ENCODE peak calls at places on chromosome 11, in nine cellular contexts. B is pancreas, D is bronchial epithelial cell, A is CD14-positive monocyte, Z is B cell, P is Calu3, L is astrocyte of the spinal cord, W is fibroblast of villous mesenchyme, Y is GM12865. N is an unnamed sample.

GRCh38 chr11:33778682-33779081 is 4.4 kb upstream of the FBXO3 start:
- DNase-seq in Z (no peak), B (no peak), P (no peak), A (no peak), D (no peak), W (peak; percentile 13), L (peak; percentile 84), Y (no peak), N (no peak)

GRCh38 chr11:41189711-41190477 is 269.6 kb downstream of the LRRC4C start:
- DNase-seq in P (no peak), D (no peak), B (no peak), W (no peak), Y (no peak), A (no peak), L (no peak), Z (no peak), N (no peak)

GRCh38 chr11:47466201-47466600 is 17.3 kb upstream of the RAPSN start:
- DNase-seq in Z (no peak), P (no peak), L (peak; percentile 45), W (no peak), Y (no peak), B (no peak), A (no peak), D (no peak), N (no peak)

GRCh38 chr11:130772266-130773227 is 143.7 kb downstream of the SNX19 start:
- DNase-seq in W (peak; percentile 99), D (peak; percentile 86), L (peak; percentile 97), A (no peak), B (no peak), Z (no peak), Y (peak; percentile 25), P (peak; percentile 3), N (no peak)

GRCh38 chr11:34558211-34558610 is 44.6 kb upstream of the ELF5 start:
- DNase-seq in B (no peak), P (no peak), Z (no peak), L (peak; percentile 17), Y (no peak), D (peak; percentile 75), A (no peak), W (no peak), N (no peak)

GRCh38 chr11:66020618-66021357 is 5.5 kb downstream of the CATSPER1 start:
- DNase-seq in D (peak; percentile 67), B (no peak), W (peak; percentile 76), P (peak; percentile 82), A (peak; percentile 94), Y (no peak), Z (no peak), L (peak; percentile 70), N (no peak)

GRCh38 chr11:29019960-29020683 is 911.9 kb downstream of the METTL15 start:
- DNase-seq in A (no peak), L (peak; percentile 53), Z (no peak), P (peak; percentile 38), W (peak; percentile 70), B (no peak), Y (no peak), D (peak; percentile 50), N (peak; percentile 17)

GRCh38 chr11:63547076-63547475 is 10.5 kb downstream of the PLAAT4 start:
- DNase-seq in W (no peak), Z (no peak), P (no peak), B (no peak), L (no peak), A (no peak), Y (no peak), D (no peak), N (no peak)

GRCh38 chr11:71189768-71190315 is 62.5 kb downstream of the SHANK2 start:
- DNase-seq in L (no peak), P (no peak), Y (no peak), Z (no peak), W (no peak), A (no peak), B (no peak), D (no peak), N (no peak)

GRCh38 chr11:593347-593746 is 17.1 kb downstream of the PHRF1 start:
- DNase-seq in W (no peak), P (no peak), B (no peak), A (no peak), Z (no peak), D (no peak), Y (no peak), L (no peak), N (no peak)

GRCh38 chr11:126862664-126863247 is 137.8 kb downstream of the KIRREL3 start:
- DNase-seq in L (no peak), B (no peak), Y (peak; percentile 51), W (no peak), A (no peak), P (no peak), D (no peak), Z (no peak), N (no peak)

GRCh38 chr11:73012121-73012863 is 129.8 kb downstream of the FCHSD2 start:
- DNase-seq in P (no peak), L (peak; percentile 38), D (peak; percentile 39), Y (no peak), B (no peak), W (no peak), A (no peak), Z (no peak), N (no peak)

GRCh38 chr11:71269603-71270511 is 17.5 kb upstream of the SHANK2 start:
- DNase-seq in Y (no peak), B (no peak), D (no peak), P (no peak), L (peak; percentile 16), Z (no peak), A (no peak), W (no peak), N (no peak)

GRCh38 chr11:26930518-26931247 is 63.2 kb upstream of the FIBIN start:
- DNase-seq in W (peak; percentile 83), Y (no peak), Z (no peak), B (no peak), A (no peak), L (peak; percentile 58), P (no peak), D (no peak), N (no peak)

GRCh38 chr11:75432911-75433321 is at the start of gene KLHL35:
- DNase-seq in D (no peak), Z (no peak), W (no peak), L (no peak), Y (no peak), B (no peak), A (no peak), P (no peak), N (peak; percentile 47)

GRCh38 chr11:575324-575995 is 810 bp upstream of the PHRF1 start:
- DNase-seq in P (no peak), D (no peak), B (peak; percentile 66), L (peak; percentile 12), A (no peak), W (no peak), Y (no peak), Z (no peak), N (no peak)

GRCh38 chr11:134663506-134664313 is 251.7 kb upstream of the B3GAT1 start:
- DNase-seq in P (no peak), Y (no peak), Z (no peak), W (no peak), B (no peak), L (no peak), D (no peak), A (no peak), N (no peak)

GRCh38 chr11:115439385-115439784 is 64.8 kb downstream of the CADM1 start:
- DNase-seq in Y (peak; percentile 2), B (no peak), P (no peak), Z (no peak), L (peak; percentile 43), W (peak; percentile 3), D (peak; percentile 41), A (no peak), N (no peak)

GRCh38 chr11:20712912-20713311 is 43.5 kb downstream of the NELL1 start:
- DNase-seq in A (no peak), P (no peak), B (no peak), D (no peak), W (no peak), Z (no peak), Y (no peak), L (no peak), N (no peak)
- TF ChIP-seq CTCF in A (no peak), P (no peak), B (no peak), D (no peak), W (no peak), Z (no peak), Y (no peak), L (no peak), N (no peak)

GRCh38 chr11:12496181-12497025 is 119.0 kb downstream of the PARVA start:
- DNase-seq in W (no peak), B (no peak), D (no peak), Z (no peak), A (no peak), L (no peak), P (no peak), Y (peak; percentile 15), N (no peak)
- TF ChIP-seq CTCF in W (peak; percentile 30), B (no peak), D (peak; percentile 22), Z (no peak), A (no peak), L (no peak), P (no peak), Y (no peak), N (no peak)

GRCh38 chr11:69816671-69817070 is 2.5 kb downstream of the FGF3 start:
- DNase-seq in Z (no peak), B (no peak), Y (no peak), D (no peak), W (no peak), A (no peak), L (no peak), P (no peak), N (no peak)
- TF ChIP-seq CTCF in Z (no peak), B (no peak), Y (no peak), D (no peak), W (no peak), A (no peak), L (no peak), P (no peak), N (no peak)

GRCh38 chr11:3831378-3832239 is 9.2 kb downstream of the RHOG start:
- DNase-seq in W (no peak), L (no peak), B (no peak), Y (no peak), Z (no peak), P (no peak), A (peak; percentile 64), D (no peak), N (no peak)

GRCh38 chr11:3832816-3833215 is 7.9 kb downstream of the RHOG start:
- DNase-seq in D (no peak), L (no peak), W (no peak), B (no peak), Z (no peak), Y (no peak), A (no peak), P (no peak), N (no peak)

GRCh38 chr11:3827434-3828186 is 13.1 kb downstream of the RHOG start:
- DNase-seq in W (no peak), P (no peak), D (no peak), Y (no peak), B (no peak), A (no peak), L (no peak), Z (no peak), N (no peak)

GRCh38 chr11:3830741-3831140 is 10.0 kb downstream of the RHOG start:
- DNase-seq in B (no peak), D (no peak), A (no peak), P (no peak), L (no peak), Y (no peak), W (no peak), Z (no peak), N (no peak)

DNA sequence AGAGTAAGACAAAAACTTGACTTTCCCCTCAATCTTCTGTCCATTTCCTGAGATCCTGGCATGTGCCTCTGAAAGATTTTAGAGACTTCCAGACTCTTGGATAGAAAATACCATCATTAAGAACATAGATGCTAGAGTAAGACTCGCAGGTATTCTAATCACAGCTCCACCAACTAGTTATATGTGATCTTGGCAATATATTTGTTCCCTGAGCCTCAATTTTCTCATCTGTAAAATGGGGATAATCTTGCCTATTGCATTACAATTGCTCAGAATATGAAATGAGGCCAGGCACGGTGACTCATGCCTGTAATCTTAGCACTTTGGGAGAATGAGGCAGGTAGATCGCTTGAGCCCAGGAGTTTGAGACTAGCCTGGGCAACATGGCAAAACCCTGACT is 10.7 kb downstream of the RHOG start:
- DNase-seq in D (no peak), Z (no peak), W (no peak), B (no peak), P (no peak), A (no peak), Y (no peak), L (no peak), N (no peak)
- TF ChIP-seq CTCF in D (no peak), Z (no peak), W (no peak), B (no peak), P (no peak), A (no peak), Y (no peak), L (no peak), N (no peak)

N was measured in endothelial cell.